ENCODE peak calls at places on chromosomes 3 and 15, in six cellular contexts. M is T-cell; S is stimulated activated CD4-positive, alpha-beta T cell treated with anti-CD3 and anti-CD28 coated beads, Interleukin-2, amount 100 ng/mL, for 48 hours; D is germinal center; J is GOT3; Q is naive B cell. N is an unnamed sample.

GRCh38 chr3:147049305-147049704 is 357.0 kb downstream of the ZIC4 start:
- DNase-seq in Q (no peak), M (no peak), S (no peak), D (no peak), J (no peak), N (no peak)

GRCh38 chr15:43492673-43493601 is at the start of gene TP53BP1:
- DNase-seq in J (peak; percentile 80), M (peak; percentile 92), S (peak; percentile 92), D (peak; percentile 98), Q (peak; percentile 94), N (peak; percentile 94)

GRCh38 chr3:81699921-81700320 is 61.5 kb downstream of the GBE1 start:
- DNase-seq in D (no peak), Q (no peak), M (no peak), J (no peak), S (no peak), N (no peak)

GRCh38 chr15:74433592-74434259 is at the start of gene SEMA7A:
- DNase-seq in D (peak; percentile 95), S (peak; percentile 70), Q (peak; percentile 84), J (peak; percentile 80), M (peak; percentile 58), N (peak; percentile 68)

GRCh38 chr15:41284425-41285177 is 47.8 kb downstream of the OIP5 start:
- DNase-seq in D (peak; percentile 15), M (no peak), S (no peak), Q (no peak), J (no peak), N (no peak)

GRCh38 chr15:100890059-100890720 is 10.6 kb downstream of the ALDH1A3 start:
- DNase-seq in S (no peak), D (no peak), Q (no peak), J (no peak), M (no peak), N (no peak)

GRCh38 chr3:38297947-38298711 is 16.0 kb downstream of the SLC22A14 start:
- DNase-seq in M (no peak), Q (no peak), D (no peak), S (no peak), J (no peak), N (no peak)

GRCh38 chr3:50164056-50164455 is 8.9 kb downstream of the SEMA3F start:
- DNase-seq in J (peak; percentile 17), D (no peak), Q (no peak), M (no peak), S (no peak), N (no peak)

GRCh38 chr3:193783166-193783896 is 190.3 kb downstream of the OPA1 start:
- DNase-seq in D (no peak), Q (no peak), S (no peak), J (no peak), M (no peak), N (no peak)

GRCh38 chr3:174035317-174035886 is 637.9 kb downstream of the NLGN1 start:
- DNase-seq in S (no peak), M (no peak), Q (no peak), D (no peak), J (no peak), N (no peak)

GRCh38 chr3:150544040-150544439 is 2.3 kb downstream of the SERP1 start:
- DNase-seq in Q (no peak), D (no peak), M (no peak), S (no peak), J (no peak), N (no peak)